ENCODE peak calls at places on chromosomes 5 and 9, in six cellular contexts. One of them, this sample, is unnamed.

GRCh38 chr9:112028242-112029221 is 131.9 kb downstream of the UGCG start:
- DNase-seq in neural progenitor cell: no peak
- DNase-seq in mammary epithelial cell: no peak
- DNase-seq in heart right ventricle: no peak
- DNase-seq in mucosa of descending colon: no peak
- DNase-seq in DND-41: no peak
- DNase-seq in this sample: no peak

GRCh38 chr9:4073371-4073770 is 226.5 kb downstream of the GLIS3 start:
- DNase-seq in neural progenitor cell: peak
- DNase-seq in mammary epithelial cell: no peak
- DNase-seq in heart right ventricle: no peak
- DNase-seq in mucosa of descending colon: no peak
- DNase-seq in DND-41: no peak
- DNase-seq in this sample: no peak

GRCh38 chr5:16784843-16785791 is 151.0 kb downstream of the MYO10 start:
- DNase-seq in neural progenitor cell: no peak
- DNase-seq in mammary epithelial cell: no peak
- DNase-seq in heart right ventricle: no peak
- DNase-seq in mucosa of descending colon: no peak
- DNase-seq in DND-41: no peak
- DNase-seq in this sample: no peak

GRCh38 chr5:119386945-119387344 is 31.1 kb downstream of the TNFAIP8 start:
- DNase-seq in neural progenitor cell: no peak
- DNase-seq in mammary epithelial cell: no peak
- DNase-seq in heart right ventricle: no peak
- DNase-seq in mucosa of descending colon: no peak
- DNase-seq in DND-41: no peak
- DNase-seq in this sample: no peak

GRCh38 chr5:51380603-51381207 is 2.5 kb upstream of the ISL1 start:
- DNase-seq in neural progenitor cell: peak
- DNase-seq in mammary epithelial cell: no peak
- DNase-seq in heart right ventricle: no peak
- DNase-seq in mucosa of descending colon: no peak
- DNase-seq in DND-41: peak
- DNase-seq in this sample: no peak

GRCh38 chr9:116008278-116008677 is 145.3 kb upstream of the PAPPA start:
- DNase-seq in neural progenitor cell: no peak
- DNase-seq in mammary epithelial cell: peak
- DNase-seq in heart right ventricle: no peak
- DNase-seq in mucosa of descending colon: no peak
- DNase-seq in DND-41: no peak
- DNase-seq in this sample: no peak

GRCh38 chr5:137091473-137091872 is 407.7 kb downstream of the SPOCK1 start:
- DNase-seq in neural progenitor cell: peak
- DNase-seq in mammary epithelial cell: peak
- DNase-seq in heart right ventricle: no peak
- DNase-seq in mucosa of descending colon: no peak
- DNase-seq in DND-41: no peak
- DNase-seq in this sample: no peak

GRCh38 chr9:130849356-130849755 is 14.3 kb downstream of the ABL1 start:
- DNase-seq in neural progenitor cell: no peak
- DNase-seq in mammary epithelial cell: no peak
- DNase-seq in heart right ventricle: no peak
- DNase-seq in mucosa of descending colon: no peak
- DNase-seq in DND-41: no peak
- DNase-seq in this sample: no peak

GRCh38 chr5:122493091-122493775 is 181.2 kb downstream of the SNCAIP start:
- DNase-seq in neural progenitor cell: no peak
- DNase-seq in mammary epithelial cell: no peak
- DNase-seq in heart right ventricle: peak
- DNase-seq in mucosa of descending colon: no peak
- DNase-seq in DND-41: no peak
- DNase-seq in this sample: no peak

GRCh38 chr5:62720036-62720441 is 141.4 kb downstream of the LRRC70 start:
- DNase-seq in neural progenitor cell: peak
- DNase-seq in mammary epithelial cell: peak
- DNase-seq in heart right ventricle: no peak
- DNase-seq in mucosa of descending colon: no peak
- DNase-seq in DND-41: peak
- DNase-seq in this sample: no peak

GRCh38 chr5:109016300-109016699 is 268.6 kb downstream of the FER start:
- DNase-seq in neural progenitor cell: no peak
- DNase-seq in mammary epithelial cell: no peak
- DNase-seq in heart right ventricle: no peak
- DNase-seq in mucosa of descending colon: no peak
- DNase-seq in DND-41: no peak
- DNase-seq in this sample: no peak

DNA sequence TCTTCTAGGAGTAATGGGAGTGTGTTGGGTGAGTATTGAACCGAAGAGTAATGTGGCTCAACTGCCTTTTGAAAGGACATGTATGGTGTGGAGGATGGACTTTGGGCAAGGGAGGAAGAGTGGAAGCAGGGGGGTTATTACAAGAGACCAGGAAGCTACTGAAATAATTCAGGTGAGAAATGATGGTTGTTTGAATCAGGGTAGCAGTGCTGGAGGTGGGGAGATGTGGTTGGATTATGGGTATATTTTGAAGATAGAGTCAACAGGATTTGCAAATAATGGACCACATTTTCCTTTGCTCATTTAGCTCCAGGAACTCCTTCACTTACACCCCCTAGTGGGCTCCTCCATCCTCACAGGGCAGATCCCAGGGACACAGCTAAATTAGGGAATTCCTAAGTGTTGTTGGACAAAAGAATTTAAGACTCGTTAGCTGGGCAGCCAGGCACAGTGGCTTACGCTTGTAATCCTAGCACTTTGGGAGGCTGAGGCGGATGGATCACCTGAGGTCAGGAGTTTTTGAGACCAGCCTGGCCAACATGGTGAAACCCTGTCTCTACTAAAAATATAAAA is 1.2 kb upstream of the SLC4A9 start:
- DNase-seq in neural progenitor cell: peak
- DNase-seq in mammary epithelial cell: no peak
- DNase-seq in heart right ventricle: no peak
- DNase-seq in mucosa of descending colon: no peak
- DNase-seq in DND-41: no peak
- DNase-seq in this sample: no peak
- TF ChIP-seq CTCF in neural progenitor cell: peak
- TF ChIP-seq CTCF in mammary epithelial cell: peak
- TF ChIP-seq CTCF in heart right ventricle: peak
- TF ChIP-seq CTCF in mucosa of descending colon: no peak
- TF ChIP-seq CTCF in DND-41: peak
- TF ChIP-seq CTCF in this sample: no peak

GRCh38 chr5:141669519-141669918 is 12.5 kb downstream of the ARAP3 start:
- DNase-seq in neural progenitor cell: no peak
- DNase-seq in mammary epithelial cell: no peak
- DNase-seq in heart right ventricle: no peak
- DNase-seq in mucosa of descending colon: no peak
- DNase-seq in DND-41: no peak
- DNase-seq in this sample: no peak
- TF ChIP-seq CTCF in neural progenitor cell: peak
- TF ChIP-seq CTCF in mammary epithelial cell: no peak
- TF ChIP-seq CTCF in heart right ventricle: no peak
- TF ChIP-seq CTCF in mucosa of descending colon: no peak
- TF ChIP-seq CTCF in DND-41: no peak
- TF ChIP-seq CTCF in this sample: no peak

GRCh38 chr9:137657606-137658005 is 38.8 kb downstream of the EHMT1 start:
- DNase-seq in neural progenitor cell: no peak
- DNase-seq in mammary epithelial cell: no peak
- DNase-seq in heart right ventricle: no peak
- DNase-seq in mucosa of descending colon: no peak
- DNase-seq in DND-41: no peak
- DNase-seq in this sample: no peak

GRCh38 chr9:137658778-137659177 is 40.0 kb downstream of the EHMT1 start:
- DNase-seq in neural progenitor cell: no peak
- DNase-seq in mammary epithelial cell: no peak
- DNase-seq in heart right ventricle: no peak
- DNase-seq in mucosa of descending colon: no peak
- DNase-seq in DND-41: no peak
- DNase-seq in this sample: no peak

GRCh38 chr9:137656416-137656815 is 37.6 kb downstream of the EHMT1 start:
- DNase-seq in neural progenitor cell: no peak
- DNase-seq in mammary epithelial cell: no peak
- DNase-seq in heart right ventricle: no peak
- DNase-seq in mucosa of descending colon: no peak
- DNase-seq in DND-41: no peak
- DNase-seq in this sample: no peak

GRCh38 chr9:137663584-137663983 is 44.8 kb downstream of the EHMT1 start:
- DNase-seq in neural progenitor cell: no peak
- DNase-seq in mammary epithelial cell: no peak
- DNase-seq in heart right ventricle: no peak
- DNase-seq in mucosa of descending colon: no peak
- DNase-seq in DND-41: no peak
- DNase-seq in this sample: no peak

DNA sequence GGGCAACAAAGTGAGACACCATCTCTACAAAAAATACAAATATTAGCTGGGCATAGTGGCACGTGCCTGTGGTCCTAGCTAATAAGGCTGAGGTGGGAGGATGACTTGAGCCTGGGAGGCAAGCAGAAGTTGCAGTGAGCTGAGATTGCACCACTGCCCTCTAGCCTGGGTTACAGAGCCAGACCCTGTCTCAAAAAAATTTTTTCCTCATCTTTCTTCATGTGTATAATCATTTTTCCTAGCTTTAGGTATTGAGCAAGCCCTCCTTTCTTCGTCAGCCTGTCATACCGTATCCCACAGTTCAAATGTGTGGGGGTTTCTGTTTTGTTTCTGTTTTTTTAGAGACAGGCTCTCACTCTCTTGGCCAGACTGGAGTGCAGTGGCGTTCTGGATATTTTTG is 41.3 kb downstream of the EHMT1 start:
- DNase-seq in neural progenitor cell: no peak
- DNase-seq in mammary epithelial cell: no peak
- DNase-seq in heart right ventricle: no peak
- DNase-seq in mucosa of descending colon: no peak
- DNase-seq in DND-41: no peak
- DNase-seq in this sample: no peak
- TF ChIP-seq CTCF in neural progenitor cell: no peak
- TF ChIP-seq CTCF in mammary epithelial cell: no peak
- TF ChIP-seq CTCF in heart right ventricle: no peak
- TF ChIP-seq CTCF in mucosa of descending colon: no peak
- TF ChIP-seq CTCF in DND-41: no peak
- TF ChIP-seq CTCF in this sample: no peak

DNA sequence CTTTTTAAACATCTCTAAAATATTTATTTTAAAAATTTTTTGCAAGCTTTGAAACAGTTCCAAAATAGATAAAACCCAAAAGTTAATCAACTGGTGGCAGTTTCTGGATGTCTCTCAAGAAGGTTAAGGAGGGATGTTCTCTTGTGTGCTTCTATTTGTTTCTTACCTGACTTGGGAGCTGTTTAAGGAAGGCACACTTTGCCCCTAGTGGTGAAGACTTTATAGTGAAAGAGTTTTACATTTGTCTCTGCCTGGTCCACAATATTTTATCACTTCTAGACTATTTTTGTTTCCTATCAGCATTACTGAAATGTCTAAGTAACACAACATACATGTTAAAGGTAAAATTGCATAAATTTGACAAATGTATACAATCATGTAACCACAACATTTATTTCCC is 552.8 kb downstream of the SEMA5A start:
- DNase-seq in neural progenitor cell: peak
- DNase-seq in mammary epithelial cell: peak
- DNase-seq in heart right ventricle: no peak
- DNase-seq in mucosa of descending colon: no peak
- DNase-seq in DND-41: no peak
- DNase-seq in this sample: no peak
- TF ChIP-seq CTCF in neural progenitor cell: peak
- TF ChIP-seq CTCF in mammary epithelial cell: peak
- TF ChIP-seq CTCF in heart right ventricle: no peak
- TF ChIP-seq CTCF in mucosa of descending colon: peak
- TF ChIP-seq CTCF in DND-41: peak
- TF ChIP-seq CTCF in this sample: no peak

GRCh38 chr5:126594077-126594476 is 942 bp downstream of the ALDH7A1 start:
- DNase-seq in neural progenitor cell: peak
- DNase-seq in mammary epithelial cell: peak
- DNase-seq in heart right ventricle: no peak
- DNase-seq in mucosa of descending colon: no peak
- DNase-seq in DND-41: no peak
- DNase-seq in this sample: peak

GRCh38 chr5:126591549-126591948 is 3.5 kb downstream of the ALDH7A1 start:
- DNase-seq in neural progenitor cell: no peak
- DNase-seq in mammary epithelial cell: no peak
- DNase-seq in heart right ventricle: no peak
- DNase-seq in mucosa of descending colon: no peak
- DNase-seq in DND-41: no peak
- DNase-seq in this sample: no peak

GRCh38 chr5:126595486-126596083 is 566 bp upstream of the ALDH7A1 start:
- DNase-seq in neural progenitor cell: no peak
- DNase-seq in mammary epithelial cell: no peak
- DNase-seq in heart right ventricle: no peak
- DNase-seq in mucosa of descending colon: no peak
- DNase-seq in DND-41: no peak
- DNase-seq in this sample: no peak

GRCh38 chr5:126597156-126597555 is 2.1 kb upstream of the ALDH7A1 start:
- DNase-seq in neural progenitor cell: no peak
- DNase-seq in mammary epithelial cell: peak
- DNase-seq in heart right ventricle: no peak
- DNase-seq in mucosa of descending colon: no peak
- DNase-seq in DND-41: no peak
- DNase-seq in this sample: peak

GRCh38 chr5:126594676-126595485 is at the start of gene ALDH7A1:
- DNase-seq in neural progenitor cell: peak
- DNase-seq in mammary epithelial cell: peak
- DNase-seq in heart right ventricle: peak
- DNase-seq in mucosa of descending colon: peak
- DNase-seq in DND-41: no peak
- DNase-seq in this sample: peak
- TF ChIP-seq CTCF in neural progenitor cell: peak
- TF ChIP-seq CTCF in mammary epithelial cell: peak
- TF ChIP-seq CTCF in heart right ventricle: peak
- TF ChIP-seq CTCF in mucosa of descending colon: peak
- TF ChIP-seq CTCF in DND-41: no peak
- TF ChIP-seq CTCF in this sample: no peak